ENCODE peak calls at places on chromosome 10, in six cellular contexts. One of them, this sample, is unnamed.

GRCh38 chr10:100670828-100671479 is 74.4 kb upstream of the PAX2 start:
- DNase-seq in CD8-positive, alpha-beta T cell: peak; percentile 35
- DNase-seq in iris pigment epithelial cell: no peak
- DNase-seq in HuH-7.5: peak; percentile 74
- DNase-seq in activated CD4-positive, alpha-beta T cell treated with anti-CD3 and anti-CD28 coated beads, Interleukin-2, amount 50 U/mL, for 24 hours: peak; percentile 50
- DNase-seq in stimulated activated CD4-positive, alpha-beta T cell treated with anti-CD3 and anti-CD28 coated beads, Interleukin-12 subunit alpha, Interleukin-12 subunit beta, amount 100 ng/mL, for 48 hours: peak; percentile 67
- DNase-seq in this sample: peak; percentile 47

GRCh38 chr10:88754272-88754671 is 5.5 kb upstream of the LIPN start:
- DNase-seq in HuH-7.5: no peak
- DNase-seq in CD8-positive, alpha-beta T cell: no peak
- DNase-seq in stimulated activated CD4-positive, alpha-beta T cell treated with anti-CD3 and anti-CD28 coated beads, Interleukin-12 subunit alpha, Interleukin-12 subunit beta, amount 100 ng/mL, for 48 hours: no peak
- DNase-seq in activated CD4-positive, alpha-beta T cell treated with anti-CD3 and anti-CD28 coated beads, Interleukin-2, amount 50 U/mL, for 24 hours: no peak
- DNase-seq in iris pigment epithelial cell: peak; percentile 64
- DNase-seq in this sample: no peak

GRCh38 chr10:26517141-26517890 is 79.2 kb downstream of the APBB1IP start:
- DNase-seq in stimulated activated CD4-positive, alpha-beta T cell treated with anti-CD3 and anti-CD28 coated beads, Interleukin-12 subunit alpha, Interleukin-12 subunit beta, amount 100 ng/mL, for 48 hours: no peak
- DNase-seq in iris pigment epithelial cell: no peak
- DNase-seq in activated CD4-positive, alpha-beta T cell treated with anti-CD3 and anti-CD28 coated beads, Interleukin-2, amount 50 U/mL, for 24 hours: no peak
- DNase-seq in HuH-7.5: no peak
- DNase-seq in CD8-positive, alpha-beta T cell: no peak
- DNase-seq in this sample: no peak

GRCh38 chr10:68796609-68797008 is 30.7 kb upstream of the STOX1 start:
- DNase-seq in stimulated activated CD4-positive, alpha-beta T cell treated with anti-CD3 and anti-CD28 coated beads, Interleukin-12 subunit alpha, Interleukin-12 subunit beta, amount 100 ng/mL, for 48 hours: no peak
- DNase-seq in iris pigment epithelial cell: peak; percentile 28
- DNase-seq in CD8-positive, alpha-beta T cell: no peak
- DNase-seq in activated CD4-positive, alpha-beta T cell treated with anti-CD3 and anti-CD28 coated beads, Interleukin-2, amount 50 U/mL, for 24 hours: no peak
- DNase-seq in HuH-7.5: no peak
- DNase-seq in this sample: no peak

GRCh38 chr10:14879055-14879800 is 562 bp downstream of the SUV39H2 start:
- DNase-seq in stimulated activated CD4-positive, alpha-beta T cell treated with anti-CD3 and anti-CD28 coated beads, Interleukin-12 subunit alpha, Interleukin-12 subunit beta, amount 100 ng/mL, for 48 hours: peak; percentile 32
- DNase-seq in CD8-positive, alpha-beta T cell: peak; percentile 32
- DNase-seq in iris pigment epithelial cell: no peak
- DNase-seq in HuH-7.5: peak; percentile 40
- DNase-seq in activated CD4-positive, alpha-beta T cell treated with anti-CD3 and anti-CD28 coated beads, Interleukin-2, amount 50 U/mL, for 24 hours: peak; percentile 13
- DNase-seq in this sample: no peak

GRCh38 chr10:80581469-80581835 is 43.8 kb downstream of the SH2D4B start:
- DNase-seq in activated CD4-positive, alpha-beta T cell treated with anti-CD3 and anti-CD28 coated beads, Interleukin-2, amount 50 U/mL, for 24 hours: no peak
- DNase-seq in CD8-positive, alpha-beta T cell: no peak
- DNase-seq in HuH-7.5: no peak
- DNase-seq in stimulated activated CD4-positive, alpha-beta T cell treated with anti-CD3 and anti-CD28 coated beads, Interleukin-12 subunit alpha, Interleukin-12 subunit beta, amount 100 ng/mL, for 48 hours: no peak
- DNase-seq in iris pigment epithelial cell: no peak
- DNase-seq in this sample: no peak

GRCh38 chr10:35916791-35917190 is 274.7 kb upstream of the FZD8 start:
- DNase-seq in iris pigment epithelial cell: no peak
- DNase-seq in HuH-7.5: no peak
- DNase-seq in activated CD4-positive, alpha-beta T cell treated with anti-CD3 and anti-CD28 coated beads, Interleukin-2, amount 50 U/mL, for 24 hours: no peak
- DNase-seq in stimulated activated CD4-positive, alpha-beta T cell treated with anti-CD3 and anti-CD28 coated beads, Interleukin-12 subunit alpha, Interleukin-12 subunit beta, amount 100 ng/mL, for 48 hours: no peak
- DNase-seq in CD8-positive, alpha-beta T cell: no peak
- DNase-seq in this sample: peak; percentile 13

GRCh38 chr10:62687230-62687748 is 117.2 kb upstream of the ADO start:
- DNase-seq in stimulated activated CD4-positive, alpha-beta T cell treated with anti-CD3 and anti-CD28 coated beads, Interleukin-12 subunit alpha, Interleukin-12 subunit beta, amount 100 ng/mL, for 48 hours: no peak
- DNase-seq in activated CD4-positive, alpha-beta T cell treated with anti-CD3 and anti-CD28 coated beads, Interleukin-2, amount 50 U/mL, for 24 hours: no peak
- DNase-seq in HuH-7.5: no peak
- DNase-seq in CD8-positive, alpha-beta T cell: no peak
- DNase-seq in iris pigment epithelial cell: peak; percentile 27
- DNase-seq in this sample: no peak

GRCh38 chr10:125333209-125333591 is 172.8 kb upstream of the CTBP2 start:
- DNase-seq in activated CD4-positive, alpha-beta T cell treated with anti-CD3 and anti-CD28 coated beads, Interleukin-2, amount 50 U/mL, for 24 hours: no peak
- DNase-seq in HuH-7.5: no peak
- DNase-seq in CD8-positive, alpha-beta T cell: no peak
- DNase-seq in stimulated activated CD4-positive, alpha-beta T cell treated with anti-CD3 and anti-CD28 coated beads, Interleukin-12 subunit alpha, Interleukin-12 subunit beta, amount 100 ng/mL, for 48 hours: no peak
- DNase-seq in iris pigment epithelial cell: no peak
- DNase-seq in this sample: no peak

GRCh38 chr10:21807162-21807561 is 196.4 kb downstream of the DNAJC1 start:
- DNase-seq in stimulated activated CD4-positive, alpha-beta T cell treated with anti-CD3 and anti-CD28 coated beads, Interleukin-12 subunit alpha, Interleukin-12 subunit beta, amount 100 ng/mL, for 48 hours: no peak
- DNase-seq in iris pigment epithelial cell: peak; percentile 41
- DNase-seq in activated CD4-positive, alpha-beta T cell treated with anti-CD3 and anti-CD28 coated beads, Interleukin-2, amount 50 U/mL, for 24 hours: no peak
- DNase-seq in CD8-positive, alpha-beta T cell: no peak
- DNase-seq in HuH-7.5: no peak
- DNase-seq in this sample: no peak

GRCh38 chr10:71675295-71675970 is 44.1 kb downstream of the C10orf105 start:
- DNase-seq in CD8-positive, alpha-beta T cell: no peak
- DNase-seq in iris pigment epithelial cell: no peak
- DNase-seq in activated CD4-positive, alpha-beta T cell treated with anti-CD3 and anti-CD28 coated beads, Interleukin-2, amount 50 U/mL, for 24 hours: no peak
- DNase-seq in HuH-7.5: no peak
- DNase-seq in stimulated activated CD4-positive, alpha-beta T cell treated with anti-CD3 and anti-CD28 coated beads, Interleukin-12 subunit alpha, Interleukin-12 subunit beta, amount 100 ng/mL, for 48 hours: no peak
- DNase-seq in this sample: no peak

GRCh38 chr10:127453706-127454105 is 95.4 kb upstream of the NPS start:
- DNase-seq in stimulated activated CD4-positive, alpha-beta T cell treated with anti-CD3 and anti-CD28 coated beads, Interleukin-12 subunit alpha, Interleukin-12 subunit beta, amount 100 ng/mL, for 48 hours: no peak
- DNase-seq in CD8-positive, alpha-beta T cell: no peak
- DNase-seq in iris pigment epithelial cell: no peak
- DNase-seq in activated CD4-positive, alpha-beta T cell treated with anti-CD3 and anti-CD28 coated beads, Interleukin-2, amount 50 U/mL, for 24 hours: no peak
- DNase-seq in HuH-7.5: no peak
- DNase-seq in this sample: no peak

GRCh38 chr10:102408081-102408727 is 10.4 kb downstream of the PSD start:
- DNase-seq in iris pigment epithelial cell: no peak
- DNase-seq in CD8-positive, alpha-beta T cell: peak; percentile 66
- DNase-seq in HuH-7.5: peak; percentile 16
- DNase-seq in stimulated activated CD4-positive, alpha-beta T cell treated with anti-CD3 and anti-CD28 coated beads, Interleukin-12 subunit alpha, Interleukin-12 subunit beta, amount 100 ng/mL, for 48 hours: no peak
- DNase-seq in activated CD4-positive, alpha-beta T cell treated with anti-CD3 and anti-CD28 coated beads, Interleukin-2, amount 50 U/mL, for 24 hours: no peak
- DNase-seq in this sample: no peak

GRCh38 chr10:15311885-15312280 is 59.2 kb downstream of the FAM171A1 start:
- DNase-seq in CD8-positive, alpha-beta T cell: no peak
- DNase-seq in HuH-7.5: no peak
- DNase-seq in activated CD4-positive, alpha-beta T cell treated with anti-CD3 and anti-CD28 coated beads, Interleukin-2, amount 50 U/mL, for 24 hours: no peak
- DNase-seq in iris pigment epithelial cell: no peak
- DNase-seq in stimulated activated CD4-positive, alpha-beta T cell treated with anti-CD3 and anti-CD28 coated beads, Interleukin-12 subunit alpha, Interleukin-12 subunit beta, amount 100 ng/mL, for 48 hours: no peak
- DNase-seq in this sample: no peak

GRCh38 chr10:93475871-93476270 is 6.3 kb downstream of the MYOF start:
- DNase-seq in iris pigment epithelial cell: no peak
- DNase-seq in CD8-positive, alpha-beta T cell: no peak
- DNase-seq in HuH-7.5: no peak
- DNase-seq in stimulated activated CD4-positive, alpha-beta T cell treated with anti-CD3 and anti-CD28 coated beads, Interleukin-12 subunit alpha, Interleukin-12 subunit beta, amount 100 ng/mL, for 48 hours: no peak
- DNase-seq in activated CD4-positive, alpha-beta T cell treated with anti-CD3 and anti-CD28 coated beads, Interleukin-2, amount 50 U/mL, for 24 hours: no peak
- DNase-seq in this sample: peak; percentile 78